ENCODE peak calls at places on chromosomes 6 and 20, in nine cellular contexts. One of them, this sample, is unnamed.

GRCh38 chr20:52251137-52251700 is 59.6 kb upstream of the ZFP64 start:
- DNase-seq in heart left ventricle: no peak
- DNase-seq in endothelial cell: no peak
- DNase-seq in GM20000: no peak
- DNase-seq in AG10803: no peak
- DNase-seq in effector CD4-positive, alpha-beta T cell: no peak
- DNase-seq in bronchial epithelial cell: no peak
- DNase-seq in aorta: no peak
- DNase-seq in K562: no peak
- DNase-seq in this sample: no peak

GRCh38 chr6:25377672-25378071 is 98.5 kb downstream of the CARMIL1 start:
- DNase-seq in heart left ventricle: no peak
- DNase-seq in endothelial cell: no peak
- DNase-seq in GM20000: no peak
- DNase-seq in AG10803: no peak
- DNase-seq in effector CD4-positive, alpha-beta T cell: no peak
- DNase-seq in bronchial epithelial cell: no peak
- DNase-seq in aorta: no peak
- DNase-seq in K562: no peak
- DNase-seq in this sample: no peak

GRCh38 chr20:634526-634925 is 18.5 kb downstream of the SRXN1 start:
- DNase-seq in heart left ventricle: no peak
- DNase-seq in endothelial cell: no peak
- DNase-seq in GM20000: no peak
- DNase-seq in AG10803: no peak
- DNase-seq in effector CD4-positive, alpha-beta T cell: no peak
- DNase-seq in bronchial epithelial cell: no peak
- DNase-seq in aorta: no peak
- DNase-seq in K562: no peak
- DNase-seq in this sample: no peak

GRCh38 chr6:24865161-24865560 is 66.4 kb upstream of the ARMH2 start:
- DNase-seq in heart left ventricle: no peak
- DNase-seq in endothelial cell: no peak
- DNase-seq in GM20000: no peak
- DNase-seq in AG10803: no peak
- DNase-seq in effector CD4-positive, alpha-beta T cell: no peak
- DNase-seq in bronchial epithelial cell: no peak
- DNase-seq in aorta: no peak
- DNase-seq in K562: no peak
- DNase-seq in this sample: no peak

GRCh38 chr20:49149281-49150045 is 38.7 kb downstream of the STAU1 start:
- DNase-seq in heart left ventricle: no peak
- DNase-seq in endothelial cell: no peak
- DNase-seq in GM20000: no peak
- DNase-seq in AG10803: peak; percentile 60
- DNase-seq in effector CD4-positive, alpha-beta T cell: no peak
- DNase-seq in bronchial epithelial cell: no peak
- DNase-seq in aorta: no peak
- DNase-seq in K562: no peak
- DNase-seq in this sample: no peak

GRCh38 chr6:86016567-86016966 is 373.9 kb upstream of the SYNCRIP start:
- DNase-seq in heart left ventricle: no peak
- DNase-seq in endothelial cell: no peak
- DNase-seq in GM20000: no peak
- DNase-seq in AG10803: no peak
- DNase-seq in effector CD4-positive, alpha-beta T cell: no peak
- DNase-seq in bronchial epithelial cell: no peak
- DNase-seq in aorta: no peak
- DNase-seq in K562: no peak
- DNase-seq in this sample: no peak

GRCh38 chr6:55941713-55942112 is 66.3 kb upstream of the BMP5 start:
- DNase-seq in heart left ventricle: no peak
- DNase-seq in endothelial cell: no peak
- DNase-seq in GM20000: no peak
- DNase-seq in AG10803: no peak
- DNase-seq in effector CD4-positive, alpha-beta T cell: no peak
- DNase-seq in bronchial epithelial cell: peak; percentile 3
- DNase-seq in aorta: no peak
- DNase-seq in K562: no peak
- DNase-seq in this sample: no peak

GRCh38 chr20:10190456-10190855 is 28.2 kb upstream of the SNAP25 start:
- DNase-seq in heart left ventricle: no peak
- DNase-seq in endothelial cell: no peak
- DNase-seq in GM20000: no peak
- DNase-seq in AG10803: no peak
- DNase-seq in effector CD4-positive, alpha-beta T cell: no peak
- DNase-seq in bronchial epithelial cell: no peak
- DNase-seq in aorta: no peak
- DNase-seq in K562: no peak
- DNase-seq in this sample: no peak

GRCh38 chr6:121810346-121811032 is 375.0 kb downstream of the GJA1 start:
- DNase-seq in heart left ventricle: no peak
- DNase-seq in endothelial cell: no peak
- DNase-seq in GM20000: no peak
- DNase-seq in AG10803: no peak
- DNase-seq in effector CD4-positive, alpha-beta T cell: no peak
- DNase-seq in bronchial epithelial cell: no peak
- DNase-seq in aorta: no peak
- DNase-seq in K562: no peak
- DNase-seq in this sample: no peak

GRCh38 chr6:167825059-167825758 is 1.5 kb upstream of the AFDN start:
- DNase-seq in heart left ventricle: no peak
- DNase-seq in endothelial cell: no peak
- DNase-seq in GM20000: no peak
- DNase-seq in AG10803: peak; percentile 15
- DNase-seq in effector CD4-positive, alpha-beta T cell: no peak
- DNase-seq in bronchial epithelial cell: no peak
- DNase-seq in aorta: no peak
- DNase-seq in K562: no peak
- DNase-seq in this sample: no peak

GRCh38 chr20:53124075-53124532 is 151.9 kb downstream of the TSHZ2 start:
- DNase-seq in heart left ventricle: no peak
- DNase-seq in endothelial cell: no peak
- DNase-seq in GM20000: no peak
- DNase-seq in AG10803: peak; percentile 34
- DNase-seq in effector CD4-positive, alpha-beta T cell: no peak
- DNase-seq in bronchial epithelial cell: no peak
- DNase-seq in aorta: no peak
- DNase-seq in K562: no peak
- DNase-seq in this sample: no peak

GRCh38 chr6:118372413-118372812 is 175.7 kb upstream of the PLN start:
- DNase-seq in heart left ventricle: peak; percentile 74
- DNase-seq in endothelial cell: no peak
- DNase-seq in GM20000: no peak
- DNase-seq in AG10803: peak; percentile 16
- DNase-seq in effector CD4-positive, alpha-beta T cell: no peak
- DNase-seq in bronchial epithelial cell: peak; percentile 10
- DNase-seq in aorta: no peak
- DNase-seq in K562: no peak
- DNase-seq in this sample: no peak

GRCh38 chr6:116528800-116529199 is 16.7 kb downstream of the TRAPPC3L start:
- DNase-seq in heart left ventricle: no peak
- DNase-seq in endothelial cell: no peak
- DNase-seq in GM20000: no peak
- DNase-seq in AG10803: no peak
- DNase-seq in effector CD4-positive, alpha-beta T cell: no peak
- DNase-seq in bronchial epithelial cell: no peak
- DNase-seq in aorta: no peak
- DNase-seq in K562: no peak
- DNase-seq in this sample: no peak

GRCh38 chr20:56788041-56788670 is 159.1 kb downstream of the TFAP2C start:
- DNase-seq in heart left ventricle: no peak
- DNase-seq in endothelial cell: no peak
- DNase-seq in GM20000: no peak
- DNase-seq in AG10803: peak; percentile 95
- DNase-seq in effector CD4-positive, alpha-beta T cell: no peak
- DNase-seq in bronchial epithelial cell: peak; percentile 96
- DNase-seq in aorta: no peak
- DNase-seq in K562: no peak
- DNase-seq in this sample: no peak

GRCh38 chr20:1328680-1329330 is at the start of gene SDCBP2:
- DNase-seq in heart left ventricle: peak; percentile 6
- DNase-seq in endothelial cell: no peak
- DNase-seq in GM20000: no peak
- DNase-seq in AG10803: no peak
- DNase-seq in effector CD4-positive, alpha-beta T cell: no peak
- DNase-seq in bronchial epithelial cell: peak; percentile 84
- DNase-seq in aorta: no peak
- DNase-seq in K562: no peak
- DNase-seq in this sample: no peak

GRCh38 chr6:17389274-17389847 is 4.0 kb upstream of the CAP2 start:
- DNase-seq in heart left ventricle: no peak
- DNase-seq in endothelial cell: no peak
- DNase-seq in GM20000: no peak
- DNase-seq in AG10803: peak; percentile 79
- DNase-seq in effector CD4-positive, alpha-beta T cell: no peak
- DNase-seq in bronchial epithelial cell: peak; percentile 93
- DNase-seq in aorta: no peak
- DNase-seq in K562: no peak
- DNase-seq in this sample: no peak

GRCh38 chr6:18340781-18341551 is 46.2 kb upstream of the RNF144B start:
- DNase-seq in heart left ventricle: no peak
- DNase-seq in endothelial cell: no peak
- DNase-seq in GM20000: no peak
- DNase-seq in AG10803: no peak
- DNase-seq in effector CD4-positive, alpha-beta T cell: no peak
- DNase-seq in bronchial epithelial cell: peak; percentile 98
- DNase-seq in aorta: no peak
- DNase-seq in K562: no peak
- DNase-seq in this sample: no peak

GRCh38 chr20:52054123-52054522 is 137.5 kb downstream of the ZFP64 start:
- DNase-seq in heart left ventricle: no peak
- DNase-seq in endothelial cell: no peak
- DNase-seq in GM20000: no peak
- DNase-seq in AG10803: no peak
- DNase-seq in effector CD4-positive, alpha-beta T cell: no peak
- DNase-seq in bronchial epithelial cell: no peak
- DNase-seq in aorta: no peak
- DNase-seq in K562: no peak
- DNase-seq in this sample: peak; percentile 39

GRCh38 chr6:28866342-28867077 is 57.3 kb downstream of the TRIM27 start:
- DNase-seq in heart left ventricle: peak; percentile 60
- DNase-seq in endothelial cell: peak; percentile 65
- DNase-seq in GM20000: peak; percentile 48
- DNase-seq in AG10803: peak; percentile 30
- DNase-seq in effector CD4-positive, alpha-beta T cell: peak; percentile 62
- DNase-seq in bronchial epithelial cell: peak; percentile 42
- DNase-seq in aorta: peak; percentile 88
- DNase-seq in K562: peak; percentile 33
- DNase-seq in this sample: no peak

GRCh38 chr6:170147832-170148708 is 142.8 kb downstream of the DLL1 start:
- DNase-seq in heart left ventricle: no peak
- DNase-seq in endothelial cell: no peak
- DNase-seq in GM20000: peak; percentile 63
- DNase-seq in AG10803: no peak
- DNase-seq in effector CD4-positive, alpha-beta T cell: no peak
- DNase-seq in bronchial epithelial cell: no peak
- DNase-seq in aorta: no peak
- DNase-seq in K562: no peak
- DNase-seq in this sample: peak; percentile 31

GRCh38 chr6:30554962-30555361 is 1.3 kb downstream of the GNL1 start:
- DNase-seq in heart left ventricle: no peak
- DNase-seq in endothelial cell: no peak
- DNase-seq in GM20000: no peak
- DNase-seq in AG10803: peak; percentile 11
- DNase-seq in effector CD4-positive, alpha-beta T cell: no peak
- DNase-seq in bronchial epithelial cell: no peak
- DNase-seq in aorta: no peak
- DNase-seq in K562: no peak
- DNase-seq in this sample: no peak